ENCODE peak calls at places on chromosomes 16 and 17, in nine cellular contexts. N is BE2C; K is adrenal gland; Y is lung; O is upper lobe of left lung; C is esophagus squamous epithelium; V is hepatocyte; E is effector memory CD4-positive, alpha-beta T cell; Z is mucosa of descending colon. U is an unnamed sample.

GRCh38 chr17:4973431-4973830 is 5.8 kb upstream of the SPAG7 start:
- DNase-seq in Y (no peak), C (no peak), E (no peak), O (no peak), Z (no peak), K (no peak), N (no peak), V (no peak), U (peak; percentile 66)

GRCh38 chr16:79009911-79010310 is 590.6 kb downstream of the MAF start:
- DNase-seq in C (no peak), E (no peak), Y (no peak), V (no peak), N (no peak), O (no peak), Z (no peak), K (no peak), U (no peak)

GRCh38 chr17:43713494-43714162 is 45.0 kb downstream of the SOST start:
- DNase-seq in K (no peak), E (no peak), N (peak; percentile 48), Y (no peak), O (no peak), C (no peak), Z (peak; percentile 16), V (peak; percentile 54), U (no peak)

GRCh38 chr17:68089881-68090280 is 54.3 kb downstream of the KPNA2 start:
- DNase-seq in Y (peak; percentile 78), N (peak; percentile 54), O (peak; percentile 87), Z (peak; percentile 61), K (peak; percentile 73), V (peak; percentile 39), C (no peak), E (no peak), U (no peak)

GRCh38 chr17:80981062-80981902 is 10.4 kb upstream of the CHMP6 start:
- DNase-seq in Y (no peak), Z (no peak), E (peak; percentile 20), O (no peak), C (no peak), N (peak; percentile 63), V (peak; percentile 58), K (no peak), U (no peak)

GRCh38 chr17:74618446-74618845 is 5.1 kb downstream of the CD300E start:
- DNase-seq in E (no peak), K (no peak), V (no peak), Z (no peak), O (no peak), Y (no peak), C (no peak), N (no peak), U (no peak)

GRCh38 chr16:64356267-64356666 is 765.6 kb downstream of the CDH11 start:
- DNase-seq in Y (no peak), V (peak; percentile 50), Z (no peak), K (no peak), C (no peak), N (no peak), E (no peak), O (no peak), U (no peak)

GRCh38 chr17:63823659-63824331 is 3.4 kb upstream of the PSMC5 start:
- DNase-seq in C (no peak), Y (no peak), O (no peak), K (no peak), N (no peak), E (no peak), V (no peak), Z (no peak), U (no peak)

GRCh38 chr17:2892305-2892971 is 96.2 kb downstream of the RAP1GAP2 start:
- DNase-seq in C (no peak), Y (no peak), E (no peak), N (no peak), Z (no peak), K (peak; percentile 37), O (no peak), V (peak; percentile 85), U (no peak)

GRCh38 chr16:3643095-3643730 is 11.3 kb upstream of the DNASE1 start:
- DNase-seq in K (peak; percentile 12), N (no peak), O (peak; percentile 8), Y (no peak), E (no peak), Z (no peak), V (peak; percentile 4), C (no peak), U (no peak)

GRCh38 chr17:71975998-71976649 is 144.7 kb upstream of the SOX9 start:
- DNase-seq in Y (peak; percentile 61), N (peak; percentile 51), C (no peak), V (peak; percentile 70), Z (peak; percentile 82), E (no peak), O (peak; percentile 22), K (peak; percentile 65), U (peak; percentile 86)

GRCh38 chr16:72793716-72794115 is 254.2 kb downstream of the ZFHX3 start:
- DNase-seq in K (no peak), V (no peak), Z (no peak), Y (no peak), E (no peak), O (no peak), N (no peak), C (no peak), U (no peak)

GRCh38 chr17:64491034-64491860 is 5.6 kb downstream of the POLG2 start:
- DNase-seq in K (no peak), N (peak; percentile 55), C (no peak), E (no peak), V (peak; percentile 23), Y (peak; percentile 39), O (peak; percentile 50), Z (peak; percentile 52), U (no peak)

GRCh38 chr16:57000271-57001025 is 11.1 kb downstream of the NLRC5 start:
- DNase-seq in O (peak; percentile 59), Y (no peak), N (no peak), E (no peak), V (no peak), C (no peak), Z (no peak), K (no peak), U (peak; percentile 79)

GRCh38 chr16:57003439-57004386 is 14.4 kb downstream of the NLRC5 start:
- DNase-seq in O (no peak), V (no peak), E (no peak), N (no peak), C (no peak), Z (no peak), Y (no peak), K (no peak), U (no peak)

GRCh38 chr16:56999409-57000270 is 10.3 kb downstream of the NLRC5 start:
- DNase-seq in C (no peak), N (no peak), E (peak; percentile 63), Y (no peak), Z (no peak), V (no peak), K (no peak), O (no peak), U (no peak)

GRCh38 chr16:56998861-56999260 is 9.5 kb downstream of the NLRC5 start:
- DNase-seq in N (no peak), O (no peak), Y (no peak), V (no peak), C (no peak), E (no peak), Z (no peak), K (no peak), U (no peak)

GRCh38 chr16:57001026-57001669 is 11.8 kb downstream of the NLRC5 start:
- DNase-seq in K (no peak), C (no peak), O (no peak), V (no peak), Y (no peak), Z (no peak), E (no peak), N (no peak), U (no peak)
- H3K4me1 ChIP-seq in K (no peaks in the 10 kb centered on the region), C (peaks cover 7% of the 10 kb centered on the region), O (peaks cover 29% of the 10 kb centered on the region), V (no peaks in the 10 kb centered on the region), Y (peaks cover 8% of the 10 kb centered on the region), Z (no peaks in the 10 kb centered on the region), E (peaks cover 67% of the 10 kb centered on the region), N (no peaks in the 10 kb centered on the region), U (no peaks in the 10 kb centered on the region)

GRCh38 chr17:44931376-44931775 is 16.1 kb upstream of the GFAP start:
- DNase-seq in Z (no peak), K (no peak), N (no peak), O (no peak), V (no peak), Y (no peak), E (no peak), C (no peak), U (peak; percentile 33)
- H3K4me1 ChIP-seq in Z (no peaks in the 10 kb centered on the region), K (no peaks in the 10 kb centered on the region), N (peaks cover 6% of the 10 kb centered on the region), O (no peaks in the 10 kb centered on the region), V (no peaks in the 10 kb centered on the region), Y (no peaks in the 10 kb centered on the region), E (no peaks in the 10 kb centered on the region), C (no peaks in the 10 kb centered on the region), U (no peaks in the 10 kb centered on the region)

DNA sequence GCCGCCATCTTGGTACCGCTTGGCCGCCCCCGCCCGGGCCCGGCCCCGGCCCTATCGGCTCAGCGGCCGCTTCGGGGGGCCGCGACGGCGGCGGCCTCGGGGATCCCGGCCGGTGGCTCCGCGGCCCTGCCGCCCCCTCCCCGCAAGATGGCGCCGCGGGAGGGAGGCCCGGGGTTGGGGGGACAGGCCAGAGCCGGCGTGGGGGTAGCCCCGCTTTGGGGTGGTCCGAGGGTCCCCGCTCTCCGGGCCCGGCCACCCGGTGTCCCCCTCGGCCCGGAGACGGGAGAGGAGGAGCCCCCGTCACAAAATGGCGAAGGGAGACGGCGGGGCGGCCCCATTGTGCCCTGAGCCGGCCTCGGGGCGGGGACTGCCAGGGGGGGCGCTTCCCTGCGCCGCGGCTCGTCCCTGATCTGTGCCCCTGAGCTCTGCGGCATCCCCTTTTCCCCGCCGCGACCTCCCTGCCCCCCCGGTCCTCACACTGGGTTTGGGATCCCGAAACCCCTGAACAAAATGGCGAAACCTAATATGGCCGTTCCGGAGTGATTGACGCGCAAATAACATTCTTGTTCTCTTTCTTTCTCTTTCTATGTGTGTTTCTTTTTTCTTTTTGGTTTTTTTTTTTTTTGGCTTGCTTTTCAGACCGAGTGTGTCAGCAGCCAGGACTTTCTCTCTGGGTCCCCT is 978 bp downstream of the HAPSTR1 start:
- DNase-seq in E (peak; percentile 63), Z (peak; percentile 63), Y (peak; percentile 48), C (no peak), N (peak; percentile 47), K (peak; percentile 59), O (no peak), V (peak; percentile 69), U (peak; percentile 88)
- H3K4me1 ChIP-seq in E (peaks cover 36% of the 10 kb centered on the region), Z (peaks cover 44% of the 10 kb centered on the region), Y (peaks cover 15% of the 10 kb centered on the region), C (peaks cover 23% of the 10 kb centered on the region), N (peaks cover 3% of the 10 kb centered on the region), K (peaks cover 33% of the 10 kb centered on the region), O (peaks cover 40% of the 10 kb centered on the region), V (peaks cover 26% of the 10 kb centered on the region), U (peaks cover 21% of the 10 kb centered on the region)

DNA sequence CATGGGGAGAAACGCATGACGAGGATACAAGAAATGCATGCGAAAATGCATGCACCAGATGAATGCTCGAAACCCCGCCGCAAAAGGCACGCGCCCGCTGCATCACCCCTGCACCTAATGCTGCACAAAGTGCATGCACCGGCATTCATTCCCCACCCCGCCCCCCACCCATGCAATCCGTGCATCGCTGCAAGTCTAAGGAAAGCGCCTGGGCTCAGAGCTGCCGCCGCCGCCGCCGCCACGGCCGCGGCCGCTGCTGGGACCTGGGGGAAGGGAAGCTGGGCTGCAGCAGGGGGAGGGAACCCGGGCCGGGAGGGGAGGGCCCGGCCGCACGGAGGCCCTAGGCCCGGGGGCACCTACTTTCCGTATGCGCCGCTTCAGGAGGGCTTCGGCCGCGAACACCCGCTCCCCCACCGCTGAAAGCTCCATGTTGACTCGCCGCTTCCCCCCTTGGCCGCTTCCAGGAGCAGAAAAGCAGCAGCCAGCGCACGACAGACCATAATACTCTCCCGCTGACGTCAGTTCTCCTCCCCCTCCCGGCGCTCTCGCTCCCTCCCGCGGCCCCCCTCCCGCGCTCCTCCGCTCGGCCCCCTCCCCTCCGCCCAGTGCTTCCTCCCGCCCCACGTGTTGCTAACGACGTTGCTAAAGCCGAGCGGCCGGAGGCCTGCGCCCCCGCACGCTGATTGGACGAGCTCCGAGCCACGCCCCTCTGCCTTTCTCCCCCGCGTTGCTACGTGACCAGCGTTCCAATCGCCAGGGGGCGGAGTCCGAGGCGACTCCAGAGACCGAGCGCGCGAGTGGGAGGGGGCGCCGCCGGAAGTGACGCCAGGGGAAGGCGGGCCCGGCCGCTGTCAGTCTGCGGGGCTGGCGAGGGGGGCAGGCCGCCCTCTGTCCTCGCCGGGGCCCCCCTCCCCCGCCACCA is at the start of gene CBX8:
- DNase-seq in O (peak; percentile 99), N (peak; percentile 100), K (peak; percentile 100), Y (peak; percentile 100), C (peak; percentile 96), Z (peak; percentile 100), E (peak; percentile 97), V (peak; percentile 100), U (peak; percentile 100)
- H3K4me1 ChIP-seq in O (peaks cover 56% of the 10 kb centered on the region), N (peaks cover 19% of the 10 kb centered on the region), K (peaks cover 13% of the 10 kb centered on the region), Y (no peaks in the 10 kb centered on the region), C (peaks cover 58% of the 10 kb centered on the region), Z (peaks cover 47% of the 10 kb centered on the region), E (peaks cover 49% of the 10 kb centered on the region), V (peaks cover 44% of the 10 kb centered on the region), U (peaks cover 19% of the 10 kb centered on the region)